ENCODE peak calls at places on chromosomes 13 and 19, in six cellular contexts. A is GM12878, H is H1, Y is SK-N-SH, U is HCT116, L is HepG2. Z is an unnamed sample.

GRCh38 chr13:28559636-28560259 is 64.8 kb upstream of the FLT1 start:
- DNase-seq in U (no peak), A (no peak), L (no peak), Y (no peak), H (no peak), Z (no peak)

GRCh38 chr19:50909240-50910070 is 1.7 kb downstream of the KLK4 start:
- DNase-seq in Y (peak), U (peak), L (peak), A (no peak), H (peak), Z (peak)

GRCh38 chr19:17405250-17406038 is at the start of gene BST2:
- DNase-seq in A (peak), H (no peak), Y (peak), U (no peak), L (peak), Z (no peak)

GRCh38 chr19:38417544-38418506 is 8.2 kb downstream of the RASGRP4 start:
- DNase-seq in L (no peak), Y (no peak), H (no peak), U (peak), A (no peak), Z (no peak)

GRCh38 chr19:49890349-49891311 is 6.1 kb downstream of the IL4I1 start:
- DNase-seq in A (no peak), Y (peak), L (no peak), U (no peak), H (no peak), Z (no peak)

GRCh38 chr19:16325161-16325527 is 518 bp downstream of the KLF2 start:
- DNase-seq in H (no peak), Y (peak), U (no peak), A (no peak), L (no peak), Z (no peak)

GRCh38 chr13:42804244-42804868 is 23.0 kb downstream of the FAM216B start:
- DNase-seq in A (no peak), U (no peak), H (no peak), Y (no peak), L (no peak), Z (no peak)

GRCh38 chr13:22121340-22121739 is 450.5 kb downstream of the FGF9 start:
- DNase-seq in U (no peak), H (no peak), Y (no peak), A (peak), L (no peak), Z (no peak)

GRCh38 chr19:35013820-35014754 is 14.0 kb downstream of the GRAMD1A start:
- DNase-seq in Y (peak), H (no peak), L (no peak), U (no peak), A (no peak), Z (no peak)

GRCh38 chr13:106617561-106617960 is 49.6 kb upstream of the ARGLU1 start:
- DNase-seq in U (no peak), Y (no peak), H (peak), A (no peak), L (no peak), Z (peak)

GRCh38 chr13:106616729-106617128 is 48.8 kb upstream of the ARGLU1 start:
- DNase-seq in U (no peak), Y (no peak), H (no peak), L (no peak), A (no peak), Z (no peak)

GRCh38 chr13:106621833-106622232 is 53.9 kb upstream of the ARGLU1 start:
- DNase-seq in A (no peak), U (no peak), H (no peak), Y (no peak), L (no peak), Z (no peak)

GRCh38 chr13:106623799-106624198 is 55.9 kb upstream of the ARGLU1 start:
- DNase-seq in U (no peak), H (no peak), A (no peak), Y (no peak), L (no peak), Z (no peak)

GRCh38 chr13:106619688-106620555 is 52.0 kb upstream of the ARGLU1 start:
- DNase-seq in Y (peak), U (peak), H (peak), L (peak), A (peak), Z (peak)
- TF ChIP-seq YY1 in Y (no peak), U (no peak), H (no peak), L (no peak), A (peak), Z (no peak)

DNA sequence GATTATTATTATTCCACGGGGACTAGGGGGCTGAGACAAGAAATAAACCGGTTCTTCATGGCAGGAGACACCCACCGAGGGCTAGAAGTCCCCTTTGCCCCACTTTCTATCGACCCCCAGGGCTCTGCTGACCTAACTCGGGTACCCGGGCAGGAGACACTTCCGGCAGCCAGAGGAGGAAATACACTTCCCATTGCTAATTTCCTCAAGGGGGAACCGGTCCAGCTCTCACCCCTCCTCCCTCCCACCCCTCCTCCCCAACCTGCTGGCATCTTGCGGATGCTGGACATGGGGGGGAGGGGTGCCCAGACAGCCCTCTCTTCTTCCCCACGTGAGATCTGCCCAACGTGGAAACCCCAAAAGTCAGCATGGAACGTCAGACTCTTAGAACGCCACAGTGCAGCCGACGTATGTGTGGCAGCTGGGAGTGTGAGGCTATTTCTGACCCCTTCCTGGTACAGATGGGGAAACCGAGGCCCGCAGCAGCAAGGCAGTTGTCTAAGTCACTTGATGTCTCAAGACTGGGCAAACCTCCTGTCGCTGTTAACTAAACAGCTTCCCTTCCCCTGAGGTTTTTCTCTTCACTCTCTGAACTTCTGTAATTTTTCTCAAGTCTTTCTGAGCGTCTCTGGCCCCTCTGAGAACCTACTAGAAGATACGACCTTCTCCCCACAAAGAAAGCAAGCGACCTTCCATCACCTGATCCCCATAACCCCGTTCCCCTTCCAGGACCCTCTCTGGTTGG is 3.6 kb downstream of the GPR4 start:
- DNase-seq in A (no peak), L (no peak), H (no peak), U (no peak), Y (peak), Z (no peak)
- TF ChIP-seq YY1 in A (no peak), L (no peak), H (no peak), U (no peak), Y (no peak), Z (no peak)

GRCh38 chr19:15255359-15255990 is 23.2 kb upstream of the EPHX3 start:
- DNase-seq in Y (no peak), U (no peak), A (no peak), L (no peak), H (no peak), Z (no peak)
- TF ChIP-seq YY1 in Y (no peak), U (no peak), A (no peak), L (no peak), H (no peak), Z (no peak)

DNA sequence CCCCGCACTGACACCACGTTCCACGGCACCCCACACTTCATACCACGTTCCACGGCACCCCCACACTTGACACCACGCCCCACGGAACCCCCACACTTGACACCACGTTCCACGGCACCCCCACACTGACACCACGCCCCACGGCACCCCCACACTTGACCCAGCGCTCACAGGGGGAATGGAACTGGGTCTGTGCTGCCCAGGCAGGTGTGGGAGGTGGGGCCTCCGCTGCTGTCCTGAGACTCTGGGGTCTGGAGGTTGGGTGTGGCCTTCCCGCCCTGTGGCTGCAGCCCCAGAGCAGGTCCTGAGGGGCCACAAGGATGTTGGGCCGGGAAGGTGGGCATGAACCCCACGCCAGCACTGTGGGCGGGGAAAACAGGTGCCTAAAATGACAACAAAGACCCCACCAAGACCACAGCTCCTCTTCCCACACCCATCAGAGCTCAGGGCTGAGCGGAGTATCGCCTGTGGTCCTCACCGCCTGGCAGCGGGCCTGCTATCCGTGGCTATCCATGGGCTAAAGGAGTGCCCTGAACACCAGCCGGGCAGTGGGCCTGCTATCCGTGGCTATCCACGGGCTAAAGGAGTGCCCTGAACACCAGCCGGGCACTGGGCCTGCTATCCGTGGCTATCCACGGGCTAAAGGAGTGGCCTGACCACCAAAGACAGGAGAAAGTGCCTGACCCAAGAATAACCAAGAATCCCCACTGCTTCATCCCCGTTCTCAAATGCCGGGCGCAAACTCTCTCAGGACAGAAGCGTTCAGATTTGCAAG is 59.9 kb upstream of the C13orf46 start:
- DNase-seq in U (no peak), L (no peak), Y (no peak), A (no peak), H (no peak), Z (no peak)
- TF ChIP-seq YY1 in U (no peak), L (no peak), Y (no peak), A (no peak), H (no peak), Z (no peak)

GRCh38 chr13:45779901-45780300 is 71.7 kb downstream of the SIAH3 start:
- DNase-seq in A (no peak), Y (no peak), U (no peak), L (no peak), H (no peak), Z (no peak)
- TF ChIP-seq YY1 in A (no peak), Y (no peak), U (no peak), L (no peak), H (no peak), Z (no peak)

GRCh38 chr13:32647926-32648325 is 61.7 kb downstream of the PDS5B start:
- DNase-seq in H (no peak), L (no peak), U (no peak), Y (no peak), A (no peak), Z (no peak)

GRCh38 chr13:32645854-32646253 is 59.6 kb downstream of the PDS5B start:
- DNase-seq in U (no peak), A (peak), H (no peak), Y (no peak), L (no peak), Z (no peak)

DNA sequence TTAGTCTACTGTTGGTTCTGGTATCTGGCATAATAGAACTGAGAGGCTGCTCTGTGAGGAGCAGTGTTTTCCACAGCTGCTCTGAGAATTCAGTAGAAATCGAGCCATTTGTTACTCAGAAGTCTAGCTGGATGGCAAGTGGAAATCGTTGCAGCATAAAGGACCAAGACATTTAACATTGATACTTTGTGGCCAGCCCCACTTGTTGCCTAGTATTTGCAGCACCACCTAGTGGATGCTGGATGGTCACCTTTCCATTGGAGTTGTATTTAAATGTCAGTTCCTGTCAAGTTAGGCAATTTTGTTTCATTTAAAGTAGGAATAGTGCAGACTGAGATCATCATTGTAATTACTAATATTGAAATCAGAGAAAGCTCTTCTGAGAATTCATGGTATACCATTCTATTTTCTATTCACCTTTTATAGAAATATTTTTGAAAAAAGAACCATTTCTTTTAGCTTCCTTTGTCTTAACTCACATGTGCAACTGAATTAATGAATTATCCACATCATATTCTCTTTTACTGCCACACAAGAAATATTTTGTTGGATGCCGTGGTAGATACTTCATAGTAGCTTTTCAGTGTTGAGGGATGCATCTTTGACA is 64.6 kb downstream of the PDS5B start:
- DNase-seq in Y (peak), L (peak), H (no peak), A (peak), U (peak), Z (peak)
- TF ChIP-seq YY1 in Y (no peak), L (no peak), H (no peak), A (peak), U (no peak), Z (no peak)

GRCh38 chr13:50911051-50911690 is 1.6 kb downstream of the RNASEH2B start:
- DNase-seq in H (no peak), U (no peak), L (peak), A (no peak), Y (peak), Z (no peak)
- TF ChIP-seq YY1 in H (no peak), U (no peak), L (no peak), A (no peak), Y (no peak), Z (no peak)

GRCh38 chr13:101988140-101988539 is 413.7 kb downstream of the FGF14 start:
- DNase-seq in H (no peak), L (no peak), A (no peak), U (no peak), Y (no peak), Z (no peak)
- TF ChIP-seq YY1 in H (no peak), L (no peak), A (no peak), U (no peak), Y (no peak), Z (no peak)

Z was measured in NT2/D1.